ENCODE peak calls at places on chromosomes 3 and 15, in eight cellular contexts. O is HTR-8/SVneo, I is WTC11, V is NCI-H524 treated with DMSO at 0.1 percent for 48 hours, M is testis, K is GM23248, T is epithelial cell of esophagus, D is NCI-H1417. P is an unnamed sample.

GRCh38 chr3:143433787-143434378 is 314.3 kb downstream of the CHST2 start:
- DNase-seq in O (no peak), I (peak), V (no peak), M (no peak), K (peak), T (peak), D (no peak), P (no peak)

GRCh38 chr15:37102315-37103021 is 2.1 kb upstream of the MEIS2 start:
- DNase-seq in O (no peak), I (peak), V (no peak), M (peak), K (peak), T (no peak), D (peak), P (no peak)

GRCh38 chr3:94965867-94966471 is 903.1 kb downstream of the NSUN3 start:
- DNase-seq in O (no peak), I (no peak), V (no peak), M (no peak), K (no peak), T (no peak), D (no peak), P (no peak)

GRCh38 chr3:23991236-23992050 is 46.4 kb downstream of the NR1D2 start:
- DNase-seq in O (no peak), I (no peak), V (no peak), M (no peak), K (peak), T (no peak), D (peak), P (no peak)

GRCh38 chr3:142180761-142181362 is 31.5 kb upstream of the TFDP2 start:
- DNase-seq in O (peak), I (peak), V (no peak), M (peak), K (peak), T (peak), D (no peak), P (peak)

GRCh38 chr15:69393831-69394491 is 20.2 kb upstream of the KIF23 start:
- DNase-seq in O (peak), I (no peak), V (no peak), M (no peak), K (no peak), T (peak), D (no peak), P (peak)

GRCh38 chr15:56918907-56919707 is 663 bp downstream of the TCF12 start:
- DNase-seq in O (no peak), I (peak), V (no peak), M (peak), K (peak), T (peak), D (peak), P (peak)

GRCh38 chr3:19702416-19703078 is 231.5 kb downstream of the EFHB start:
- DNase-seq in O (no peak), I (peak), V (no peak), M (peak), K (no peak), T (no peak), D (no peak), P (peak)

GRCh38 chr3:127675651-127676391 is 3.1 kb downstream of the ABTB1 start:
- DNase-seq in O (no peak), I (peak), V (no peak), M (no peak), K (no peak), T (no peak), D (no peak), P (no peak)

GRCh38 chr3:18444597-18445420 is 19.7 kb upstream of the SATB1 start:
- DNase-seq in O (no peak), I (peak), V (no peak), M (peak), K (peak), T (peak), D (peak), P (peak)

GRCh38 chr3:74267583-74268184 is 346.8 kb downstream of the CNTN3 start:
- DNase-seq in O (no peak), I (peak), V (no peak), M (peak), K (peak), T (peak), D (peak), P (peak)

GRCh38 chr15:68503213-68503612 is 71.2 kb upstream of the ITGA11 start:
- DNase-seq in O (no peak), I (no peak), V (no peak), M (no peak), K (no peak), T (no peak), D (no peak), P (no peak)

GRCh38 chr3:188179006-188179966 is 25.3 kb downstream of the LPP start:
- DNase-seq in O (no peak), I (no peak), V (no peak), M (peak), K (peak), T (no peak), D (no peak), P (peak)

GRCh38 chr3:191296041-191296541 is 33.1 kb upstream of the CCDC50 start:
- DNase-seq in O (no peak), I (no peak), V (no peak), M (no peak), K (no peak), T (no peak), D (no peak), P (no peak)

GRCh38 chr15:96342611-96343528 is 12.4 kb downstream of the NR2F2 start:
- DNase-seq in O (no peak), I (peak), V (no peak), M (no peak), K (no peak), T (no peak), D (no peak), P (no peak)

GRCh38 chr3:122415762-122416654 is at the start of gene WDR5B:
- DNase-seq in O (peak), I (peak), V (no peak), M (peak), K (peak), T (peak), D (no peak), P (peak)

GRCh38 chr3:151217208-151217607 is 14.2 kb upstream of the GPR171 start:
- DNase-seq in O (no peak), I (no peak), V (no peak), M (no peak), K (no peak), T (no peak), D (no peak), P (no peak)

GRCh38 chr15:77059761-77060345 is 11.1 kb downstream of the TSPAN3 start:
- DNase-seq in O (no peak), I (no peak), V (no peak), M (no peak), K (peak), T (no peak), D (no peak), P (peak)

GRCh38 chr15:40146037-40146436 is 14.8 kb upstream of the BUB1B start:
- DNase-seq in O (peak), I (no peak), V (no peak), M (no peak), K (peak), T (peak), D (no peak), P (no peak)

GRCh38 chr15:88249220-88249619 is 7.3 kb downstream of the NTRK3 start:
- DNase-seq in O (no peak), I (no peak), V (no peak), M (no peak), K (peak), T (no peak), D (no peak), P (no peak)

GRCh38 chr3:29822051-29822450 is 541.2 kb downstream of the RBMS3 start:
- DNase-seq in O (no peak), I (no peak), V (no peak), M (no peak), K (peak), T (peak), D (no peak), P (no peak)

GRCh38 chr3:46896386-46896785 is 18.9 kb downstream of the PTH1R start:
- DNase-seq in O (no peak), I (no peak), V (no peak), M (no peak), K (no peak), T (no peak), D (no peak), P (no peak)

GRCh38 chr3:16300881-16301359 is 35.9 kb downstream of the OXNAD1 start:
- DNase-seq in O (no peak), I (no peak), V (no peak), M (no peak), K (no peak), T (peak), D (no peak), P (no peak)

GRCh38 chr3:48409291-48410201 is 20.3 kb downstream of the PLXNB1 start:
- DNase-seq in O (no peak), I (peak), V (no peak), M (peak), K (no peak), T (no peak), D (no peak), P (peak)

GRCh38 chr3:23836536-23837230 is 30.9 kb downstream of the UBE2E1 start:
- DNase-seq in O (no peak), I (no peak), V (no peak), M (no peak), K (no peak), T (no peak), D (no peak), P (no peak)

GRCh38 chr3:78872195-78872594 is 895.6 kb downstream of the ROBO1 start:
- DNase-seq in O (no peak), I (no peak), V (no peak), M (peak), K (no peak), T (no peak), D (no peak), P (no peak)

GRCh38 chr15:68197661-68198437 is 7.3 kb downstream of the CALML4 start:
- DNase-seq in O (no peak), I (no peak), V (no peak), M (no peak), K (no peak), T (no peak), D (no peak), P (no peak)

GRCh38 chr3:115899050-115899449 is 275.7 kb downstream of the GAP43 start:
- DNase-seq in O (no peak), I (no peak), V (no peak), M (no peak), K (no peak), T (no peak), D (no peak), P (no peak)

GRCh38 chr3:194396897-194397756 is 1.9 kb downstream of the GP5 start:
- DNase-seq in O (no peak), I (peak), V (peak), M (no peak), K (no peak), T (peak), D (peak), P (no peak)

GRCh38 chr3:152436707-152437615 is 168.2 kb downstream of the MBNL1 start:
- DNase-seq in O (no peak), I (no peak), V (no peak), M (no peak), K (peak), T (no peak), D (no peak), P (no peak)

GRCh38 chr3:39062180-39062579 is 10.4 kb downstream of the WDR48 start:
- DNase-seq in O (no peak), I (no peak), V (no peak), M (no peak), K (no peak), T (no peak), D (no peak), P (no peak)

GRCh38 chr15:78752492-78753358 is 58.5 kb downstream of the ADAMTS7 start:
- DNase-seq in O (no peak), I (no peak), V (no peak), M (no peak), K (no peak), T (peak), D (no peak), P (no peak)

GRCh38 chr3:130345487-130346079 is at the start of gene COL6A5:
- DNase-seq in O (no peak), I (peak), V (no peak), M (peak), K (no peak), T (no peak), D (no peak), P (no peak)